ENCODE peak calls at places on chromosomes 2 and 18, in four cellular contexts. One of them, this sample, is unnamed.

GRCh38 chr2:203705184-203705583 is 1.3 kb upstream of the CD28 start:
- DNase-seq in left lung: no peak
- DNase-seq in mammary epithelial cell: no peak
- DNase-seq in OCI-LY7: peak
- DNase-seq in this sample: no peak

GRCh38 chr2:20035961-20036666 is 15.3 kb downstream of the LAPTM4A start:
- DNase-seq in left lung: no peak
- DNase-seq in OCI-LY7: peak
- DNase-seq in mammary epithelial cell: no peak
- DNase-seq in this sample: no peak

GRCh38 chr2:71008342-71008741 is 13.7 kb upstream of the TEX261 start:
- DNase-seq in OCI-LY7: no peak
- DNase-seq in left lung: no peak
- DNase-seq in mammary epithelial cell: no peak
- DNase-seq in this sample: no peak

GRCh38 chr18:7749510-7749981 is 182.4 kb downstream of the PTPRM start:
- DNase-seq in left lung: no peak
- DNase-seq in mammary epithelial cell: no peak
- DNase-seq in OCI-LY7: no peak
- DNase-seq in this sample: peak

GRCh38 chr2:85770369-85770768 is 16.6 kb downstream of the ATOH8 start:
- DNase-seq in left lung: no peak
- DNase-seq in OCI-LY7: no peak
- DNase-seq in mammary epithelial cell: no peak
- DNase-seq in this sample: no peak

GRCh38 chr2:44137872-44138551 is 30.7 kb upstream of the PPM1B start:
- DNase-seq in left lung: no peak
- DNase-seq in mammary epithelial cell: no peak
- DNase-seq in OCI-LY7: no peak
- DNase-seq in this sample: no peak

GRCh38 chr18:79167526-79168190 is 98.5 kb downstream of the ATP9B start:
- DNase-seq in mammary epithelial cell: no peak
- DNase-seq in left lung: no peak
- DNase-seq in OCI-LY7: no peak
- DNase-seq in this sample: no peak

GRCh38 chr2:217412721-217413120 is 552.9 kb upstream of the TNP1 start:
- DNase-seq in left lung: no peak
- DNase-seq in OCI-LY7: no peak
- DNase-seq in mammary epithelial cell: no peak
- DNase-seq in this sample: no peak

GRCh38 chr2:169619946-169620345 is 35.8 kb downstream of the PPIG start:
- DNase-seq in left lung: no peak
- DNase-seq in OCI-LY7: no peak
- DNase-seq in mammary epithelial cell: no peak
- DNase-seq in this sample: no peak

GRCh38 chr2:134086594-134087219 is 167.2 kb upstream of the MGAT5 start:
- DNase-seq in OCI-LY7: no peak
- DNase-seq in mammary epithelial cell: no peak
- DNase-seq in left lung: no peak
- DNase-seq in this sample: no peak

GRCh38 chr2:129008055-129008880 is 689.6 kb upstream of the HS6ST1 start:
- DNase-seq in left lung: no peak
- DNase-seq in OCI-LY7: no peak
- DNase-seq in mammary epithelial cell: peak
- DNase-seq in this sample: no peak

GRCh38 chr18:75923169-75923568 is 495.7 kb upstream of the SMIM21 start:
- DNase-seq in left lung: no peak
- DNase-seq in OCI-LY7: no peak
- DNase-seq in mammary epithelial cell: peak
- DNase-seq in this sample: peak

GRCh38 chr2:48482774-48483173 is 47.2 kb upstream of the STON1 start:
- DNase-seq in OCI-LY7: no peak
- DNase-seq in left lung: no peak
- DNase-seq in mammary epithelial cell: peak
- DNase-seq in this sample: peak

GRCh38 chr2:134522856-134523460 is 195.8 kb downstream of the TMEM163 start:
- DNase-seq in left lung: no peak
- DNase-seq in mammary epithelial cell: no peak
- DNase-seq in OCI-LY7: no peak
- DNase-seq in this sample: no peak

GRCh38 chr18:11305507-11305906 is 156.1 kb upstream of the PIEZO2 start:
- DNase-seq in mammary epithelial cell: no peak
- DNase-seq in OCI-LY7: no peak
- DNase-seq in left lung: no peak
- DNase-seq in this sample: no peak

GRCh38 chr2:7940723-7941122 is 741.1 kb upstream of the ID2 start:
- DNase-seq in mammary epithelial cell: no peak
- DNase-seq in left lung: no peak
- DNase-seq in OCI-LY7: no peak
- DNase-seq in this sample: no peak

GRCh38 chr2:144904612-144905011 is 384.7 kb upstream of the ZEB2 start:
- DNase-seq in OCI-LY7: no peak
- DNase-seq in left lung: no peak
- DNase-seq in mammary epithelial cell: no peak
- DNase-seq in this sample: no peak

GRCh38 chr2:109213646-109214417 is 84.8 kb downstream of the SH3RF3 start:
- DNase-seq in mammary epithelial cell: peak
- DNase-seq in OCI-LY7: no peak
- DNase-seq in left lung: no peak
- DNase-seq in this sample: peak

GRCh38 chr2:102735431-102736130 is 26.2 kb upstream of the TMEM182 start:
- DNase-seq in OCI-LY7: no peak
- DNase-seq in left lung: no peak
- DNase-seq in mammary epithelial cell: no peak
- DNase-seq in this sample: no peak

GRCh38 chr2:208174144-208174543 is 10.8 kb upstream of the CRYGA start:
- DNase-seq in mammary epithelial cell: no peak
- DNase-seq in OCI-LY7: no peak
- DNase-seq in left lung: no peak
- DNase-seq in this sample: no peak

GRCh38 chr2:20052229-20052871 is 922 bp upstream of the LAPTM4A start:
- DNase-seq in mammary epithelial cell: no peak
- DNase-seq in left lung: no peak
- DNase-seq in OCI-LY7: no peak
- DNase-seq in this sample: no peak

GRCh38 chr18:68714356-68714706 is 577 bp downstream of the TMX3 start:
- DNase-seq in mammary epithelial cell: no peak
- DNase-seq in left lung: no peak
- DNase-seq in OCI-LY7: peak
- DNase-seq in this sample: no peak

GRCh38 chr2:220240640-220241039 is 613.2 kb downstream of the SLC4A3 start:
- DNase-seq in mammary epithelial cell: no peak
- DNase-seq in OCI-LY7: no peak
- DNase-seq in left lung: no peak
- DNase-seq in this sample: no peak

GRCh38 chr2:133777607-133778006 is 209.3 kb upstream of the NCKAP5 start:
- DNase-seq in left lung: no peak
- DNase-seq in mammary epithelial cell: peak
- DNase-seq in OCI-LY7: no peak
- DNase-seq in this sample: peak

DNA sequence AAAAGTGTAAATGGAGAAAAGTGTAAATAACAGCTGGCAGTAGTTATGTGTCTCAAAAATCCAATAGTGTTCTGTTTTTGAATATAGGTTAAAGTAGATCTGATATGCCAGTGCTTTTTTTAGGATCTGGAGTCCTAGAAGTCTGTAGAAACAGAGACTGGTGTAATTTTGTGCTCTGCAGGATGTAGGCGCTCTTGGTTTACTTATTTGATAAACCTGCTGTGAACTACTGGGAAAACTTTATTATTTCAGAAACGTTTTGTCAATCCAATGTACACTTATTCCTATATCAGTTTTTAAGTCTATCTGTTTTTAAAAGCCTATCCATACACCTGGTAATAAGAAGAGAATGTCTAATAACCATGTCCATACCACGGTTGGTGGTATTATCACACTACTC is 530.8 kb upstream of the ZNF804A start:
- DNase-seq in mammary epithelial cell: no peak
- DNase-seq in OCI-LY7: peak
- DNase-seq in left lung: no peak
- DNase-seq in this sample: no peak
- TF ChIP-seq CTCF in mammary epithelial cell: peak
- TF ChIP-seq CTCF in OCI-LY7: peak
- TF ChIP-seq CTCF in left lung: no peak
- TF ChIP-seq CTCF in this sample: no peak

GRCh38 chr2:9548506-9548905 is 7.1 kb downstream of the ADAM17 start:
- DNase-seq in OCI-LY7: peak
- DNase-seq in left lung: no peak
- DNase-seq in mammary epithelial cell: peak
- DNase-seq in this sample: no peak
- H3K27ac ChIP-seq in OCI-LY7: peak
- H3K27ac ChIP-seq in left lung: no peak
- H3K27ac ChIP-seq in mammary epithelial cell: no peak
- H3K27ac ChIP-seq in this sample: no peak

DNA sequence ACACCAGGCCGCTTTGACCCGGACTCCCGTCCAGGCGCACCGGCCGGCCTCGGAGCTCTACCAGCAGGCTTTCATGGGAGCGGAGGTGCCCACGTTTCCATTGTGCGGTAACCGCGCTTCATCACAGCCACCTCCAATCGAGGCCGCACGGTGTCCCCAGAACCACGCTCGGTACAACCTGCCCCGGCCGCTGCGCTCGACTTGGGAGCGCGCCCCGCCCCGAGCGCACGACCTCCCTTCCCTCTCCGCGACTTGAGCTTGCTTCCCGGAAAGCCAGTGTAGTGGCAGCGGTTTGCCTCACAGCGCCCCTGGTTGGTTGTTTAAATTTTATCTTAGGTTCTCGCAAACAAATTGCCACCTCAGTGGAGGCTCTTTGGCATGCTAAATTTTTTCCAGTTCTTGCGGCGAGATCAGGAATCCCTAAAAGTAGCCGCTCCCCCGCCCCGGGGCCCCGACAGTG is 329 bp upstream of the CYP1B1 start:
- DNase-seq in OCI-LY7: no peak
- DNase-seq in mammary epithelial cell: peak
- DNase-seq in left lung: peak
- DNase-seq in this sample: peak
- TF ChIP-seq CTCF in OCI-LY7: no peak
- TF ChIP-seq CTCF in mammary epithelial cell: peak
- TF ChIP-seq CTCF in left lung: no peak
- TF ChIP-seq CTCF in this sample: peak

GRCh38 chr18:22783662-22784076 is 149.5 kb upstream of the RBBP8 start:
- DNase-seq in mammary epithelial cell: no peak
- DNase-seq in left lung: no peak
- DNase-seq in OCI-LY7: no peak
- DNase-seq in this sample: no peak
- H3K27ac ChIP-seq in mammary epithelial cell: no peak
- H3K27ac ChIP-seq in left lung: no peak
- H3K27ac ChIP-seq in OCI-LY7: no peak
- H3K27ac ChIP-seq in this sample: no peak

DNA sequence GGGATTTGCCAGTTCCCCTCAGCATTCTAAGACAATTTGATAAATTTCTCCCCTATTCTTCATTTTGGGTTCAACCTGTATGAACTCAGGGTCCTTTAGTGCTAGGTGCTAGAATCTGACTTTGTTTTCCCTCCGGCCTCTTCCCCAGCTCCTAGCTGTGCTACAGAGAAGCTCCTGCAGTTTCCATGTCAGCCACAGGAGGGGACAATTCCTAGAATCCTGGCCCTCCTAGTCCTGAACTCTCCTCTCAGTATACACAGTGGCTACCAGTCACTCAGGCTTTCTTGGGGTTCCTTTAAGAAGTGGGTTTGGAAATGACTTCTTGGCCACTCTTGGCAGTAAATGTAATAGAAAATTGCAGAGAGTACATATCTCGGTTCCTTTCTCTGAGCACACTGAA is 4.9 kb upstream of the CHST10 start:
- DNase-seq in OCI-LY7: no peak
- DNase-seq in mammary epithelial cell: peak
- DNase-seq in left lung: no peak
- DNase-seq in this sample: no peak
- TF ChIP-seq CTCF in OCI-LY7: peak
- TF ChIP-seq CTCF in mammary epithelial cell: peak
- TF ChIP-seq CTCF in left lung: peak
- TF ChIP-seq CTCF in this sample: peak